ENCODE peak calls at places on chromosomes 7 and 10, in four cellular contexts. L is pancreas, N is fibroblast of lung, B is heart right ventricle. U is an unnamed sample. For H3K36me3, the result is how much of the 10 kb centered on the place peaks cover.

GRCh38 chr7:2654059-2654458 is 22.3 kb downstream of the TTYH3 start:
- DNase-seq in N (no peak), L (no peak), B (no peak), U (no peak)

GRCh38 chr7:114415054-114415997 is 711 bp downstream of the FOXP2 start:
- DNase-seq in B (no peak), N (peak), L (no peak), U (no peak)

GRCh38 chr7:400901-401485 is 111.0 kb downstream of the FOXL3 start:
- DNase-seq in B (no peak), L (peak), N (no peak), U (no peak)

GRCh38 chr7:91784469-91784868 is 96.0 kb downstream of the MTERF1 start:
- DNase-seq in N (peak), B (no peak), L (no peak), U (peak)

GRCh38 chr10:34801066-34801738 is 13.9 kb downstream of the PARD3 start:
- DNase-seq in B (no peak), L (no peak), N (no peak), U (no peak)

GRCh38 chr10:121276046-121276445 is 322.2 kb downstream of the FGFR2 start:
- DNase-seq in L (no peak), N (no peak), B (no peak), U (no peak)

GRCh38 chr10:131838921-131839320 is 61.9 kb upstream of the PPP2R2D start:
- DNase-seq in N (no peak), B (no peak), L (no peak), U (no peak)

GRCh38 chr7:149669121-149669818 is 104.1 kb downstream of the ZNF467 start:
- DNase-seq in L (no peak), B (no peak), N (peak), U (no peak)

GRCh38 chr10:88114368-88114767 is 250.9 kb downstream of the PTEN start:
- DNase-seq in L (peak), B (peak), N (peak), U (no peak)

GRCh38 chr7:7428806-7429205 is 106.9 kb downstream of the COL28A1 start:
- DNase-seq in L (no peak), B (no peak), N (peak), U (peak)

GRCh38 chr10:103171278-103171677 is 21.8 kb downstream of the NT5C2 start:
- DNase-seq in B (no peak), N (no peak), L (no peak), U (no peak)

GRCh38 chr7:15402436-15403136 is 159.2 kb downstream of the AGMO start:
- DNase-seq in B (no peak), N (no peak), L (no peak), U (no peak)

GRCh38 chr7:91503934-91504575 is 239.8 kb downstream of the FZD1 start:
- DNase-seq in B (no peak), N (peak), L (no peak), U (no peak)

DNA sequence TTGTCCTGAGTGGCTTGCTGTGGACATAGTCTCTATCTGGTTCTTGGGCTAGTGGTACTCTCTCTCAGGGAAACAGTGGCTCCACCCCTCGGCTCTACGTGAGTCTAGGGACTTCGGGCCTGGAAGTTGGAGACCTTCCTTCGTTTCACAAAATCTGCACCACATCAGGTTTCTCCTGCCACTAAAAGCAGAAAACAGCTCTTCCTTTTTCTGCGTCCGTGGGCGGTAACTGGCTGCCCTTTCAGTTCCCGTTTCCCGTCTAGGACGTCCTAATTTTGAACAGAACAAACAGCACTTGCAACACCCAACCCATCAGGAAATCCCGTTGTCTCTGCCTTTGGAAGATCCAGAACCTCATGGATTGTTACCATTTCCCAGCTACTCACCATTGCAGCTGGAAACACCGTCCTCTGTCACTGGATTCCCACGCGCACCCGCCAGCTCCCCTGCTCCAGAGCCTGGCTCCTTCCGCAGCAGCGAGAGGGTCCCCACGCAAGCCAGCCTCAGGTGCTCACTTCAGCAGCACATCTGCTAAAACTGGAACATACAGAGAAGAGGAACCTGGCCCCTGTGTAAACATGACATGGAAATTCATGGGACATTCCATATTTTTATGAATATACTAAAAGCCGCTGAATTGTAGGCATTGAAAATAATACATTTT is 311.4 kb upstream of the AKR1E2 start:
- DNase-seq in N (no peak), L (peak), B (peak), U (no peak)
- H3K4me3 ChIP-seq in N (no peak), L (no peak), B (peak), U (no peak)

DNA sequence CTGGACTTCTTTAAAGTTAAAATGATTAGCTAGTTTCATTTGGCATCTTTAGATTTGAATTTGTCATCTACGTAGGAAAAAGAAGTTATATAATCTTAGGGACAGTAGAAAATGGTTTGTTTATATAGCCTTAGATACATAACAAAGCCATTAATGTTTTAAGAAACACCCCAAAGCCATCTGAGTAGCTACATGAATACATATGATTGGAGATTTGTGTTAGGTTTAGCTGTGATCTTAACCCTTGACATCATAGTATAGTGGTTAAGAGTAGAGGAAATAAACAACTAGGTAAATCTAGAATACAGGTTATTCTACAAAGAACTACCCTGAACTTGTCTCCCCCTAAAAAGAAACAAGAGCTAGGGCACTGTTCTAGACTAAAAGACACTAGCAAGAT is 18.1 kb downstream of the SAMD8 start:
- DNase-seq in B (no peak), L (no peak), N (no peak), U (no peak)
- H3K36me3 ChIP-seq in B (under half), L (under half), N (under half), U (under half)

GRCh38 chr7:152762056-152762455 is 2.5 kb downstream of the ACTR3B start:
- DNase-seq in B (no peak), N (peak), L (no peak), U (no peak)
- H3K4me3 ChIP-seq in B (no peak), N (no peak), L (no peak), U (no peak)

DNA sequence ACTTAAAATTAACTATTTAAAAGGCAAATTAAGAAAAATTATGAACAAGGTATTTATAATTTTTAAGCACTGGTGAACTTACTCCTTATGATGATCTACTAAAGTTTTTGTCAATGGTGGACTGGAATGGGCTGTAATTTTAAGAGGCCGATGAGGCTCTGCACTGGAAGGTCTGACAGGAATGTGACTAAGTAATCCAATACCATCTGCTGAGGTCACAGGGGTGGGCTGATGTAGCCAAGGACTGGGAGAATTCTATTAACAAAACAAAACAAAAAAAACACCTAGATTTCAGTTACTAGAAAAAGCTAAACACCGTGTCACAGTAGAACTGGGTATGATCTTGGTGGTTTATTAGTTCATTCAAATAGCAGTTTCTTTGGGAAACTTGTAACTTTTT is 75.9 kb downstream of the NRBF2 start:
- DNase-seq in B (no peak), L (no peak), N (peak), U (no peak)
- H3K36me3 ChIP-seq in B (under half), L (under half), N (under half), U (under half)

GRCh38 chr7:4173615-4174014 is 508.5 kb upstream of the FOXK1 start:
- DNase-seq in L (no peak), N (no peak), B (no peak), U (no peak)
- H3K4me3 ChIP-seq in L (no peak), N (no peak), B (no peak), U (no peak)

GRCh38 chr10:62062752-62063512 is 161.4 kb downstream of the ARID5B start:
- DNase-seq in L (no peak), B (no peak), N (no peak), U (peak)
- H3K36me3 ChIP-seq in L (under half), B (under half), N (under half), U (under half)

DNA sequence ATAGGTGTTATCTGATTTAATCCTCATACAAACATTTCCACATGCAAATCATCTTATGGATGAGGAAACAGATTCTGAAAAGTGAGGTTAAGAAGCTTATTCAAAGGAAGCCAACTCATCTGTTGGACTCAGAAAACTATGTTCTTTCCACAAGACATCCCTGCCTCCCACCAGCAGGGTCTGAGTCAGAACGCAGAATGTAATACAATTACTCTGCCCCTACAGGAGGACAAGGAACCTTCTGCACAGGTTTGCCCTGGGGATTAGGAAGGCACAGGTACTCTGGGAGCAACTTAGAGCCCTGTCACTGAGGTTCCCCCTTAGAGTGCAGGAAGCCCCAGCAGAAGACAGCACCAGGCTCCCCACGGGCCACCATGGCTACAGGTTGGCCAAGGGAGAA is 255.7 kb downstream of the TNS3 start:
- DNase-seq in N (peak), L (no peak), B (no peak), U (peak)
- H3K4me3 ChIP-seq in N (peak), L (no peak), B (peak), U (no peak)

U was measured in BJ.